ENCODE peak calls at places on chromosomes 12 and 14, in four cellular contexts. One of them, this sample, is unnamed.

GRCh38 chr12:123237646-123238329 is 4.6 kb downstream of the MTRFR start:
- DNase-seq in A549: peak; percentile 75
- DNase-seq in caudate nucleus: no peak
- DNase-seq in fibroblast of lung: peak; percentile 50
- DNase-seq in this sample: peak; percentile 75

GRCh38 chr14:55129428-55130193 is 559 bp downstream of the LGALS3 start:
- DNase-seq in A549: peak; percentile 72
- DNase-seq in caudate nucleus: no peak
- DNase-seq in fibroblast of lung: peak; percentile 71
- DNase-seq in this sample: peak; percentile 45

GRCh38 chr14:105197274-105197673 is 16.2 kb upstream of the NUDT14 start:
- DNase-seq in A549: peak; percentile 47
- DNase-seq in caudate nucleus: no peak
- DNase-seq in fibroblast of lung: peak; percentile 25
- DNase-seq in this sample: no peak

GRCh38 chr12:49227701-49228100 is 37.2 kb upstream of the TUBA1C start:
- DNase-seq in A549: no peak
- DNase-seq in caudate nucleus: no peak
- DNase-seq in fibroblast of lung: no peak
- DNase-seq in this sample: no peak

GRCh38 chr12:49331360-49332222 is 5.4 kb downstream of the C1QL4 start:
- DNase-seq in A549: peak; percentile 83
- DNase-seq in caudate nucleus: peak; percentile 36
- DNase-seq in fibroblast of lung: peak; percentile 67
- DNase-seq in this sample: no peak

GRCh38 chr12:16807731-16808130 is 201.8 kb upstream of the LMO3 start:
- DNase-seq in A549: no peak
- DNase-seq in caudate nucleus: no peak
- DNase-seq in fibroblast of lung: no peak
- DNase-seq in this sample: no peak

GRCh38 chr14:23359167-23359626 is 5.8 kb downstream of the EFS start:
- DNase-seq in A549: no peak
- DNase-seq in caudate nucleus: no peak
- DNase-seq in fibroblast of lung: no peak
- DNase-seq in this sample: no peak

GRCh38 chr14:57866199-57866755 is 385 bp upstream of the SLC35F4 start:
- DNase-seq in A549: no peak
- DNase-seq in caudate nucleus: no peak
- DNase-seq in fibroblast of lung: no peak
- DNase-seq in this sample: no peak

GRCh38 chr12:42590324-42590934 is 883 bp upstream of the PRICKLE1 start:
- DNase-seq in A549: peak; percentile 35
- DNase-seq in caudate nucleus: no peak
- DNase-seq in fibroblast of lung: peak; percentile 40
- DNase-seq in this sample: no peak

GRCh38 chr12:14961466-14962155 is at the start of gene ARHGDIB:
- DNase-seq in A549: no peak
- DNase-seq in caudate nucleus: no peak
- DNase-seq in fibroblast of lung: no peak
- DNase-seq in this sample: peak; percentile 68

GRCh38 chr14:93073833-93074769 is 41.6 kb downstream of the ITPK1 start:
- DNase-seq in A549: no peak
- DNase-seq in caudate nucleus: no peak
- DNase-seq in fibroblast of lung: peak; percentile 37
- DNase-seq in this sample: no peak

GRCh38 chr12:8519208-8519607 is 5.9 kb downstream of the CLEC4D start:
- DNase-seq in A549: no peak
- DNase-seq in caudate nucleus: no peak
- DNase-seq in fibroblast of lung: no peak
- DNase-seq in this sample: no peak

GRCh38 chr12:132327351-132328171 is 1.8 kb downstream of the GALNT9 start:
- DNase-seq in A549: peak; percentile 48
- DNase-seq in caudate nucleus: peak; percentile 37
- DNase-seq in fibroblast of lung: peak; percentile 90
- DNase-seq in this sample: no peak

GRCh38 chr12:94059394-94060368 is 88.7 kb upstream of the PLXNC1 start:
- DNase-seq in A549: no peak
- DNase-seq in caudate nucleus: no peak
- DNase-seq in fibroblast of lung: no peak
- DNase-seq in this sample: no peak

GRCh38 chr14:61379639-61380184 is 58.3 kb downstream of the PRKCH start:
- DNase-seq in A549: no peak
- DNase-seq in caudate nucleus: no peak
- DNase-seq in fibroblast of lung: no peak
- DNase-seq in this sample: no peak

GRCh38 chr12:110546339-110546738 is 36.8 kb downstream of the PPTC7 start:
- DNase-seq in A549: peak; percentile 28
- DNase-seq in caudate nucleus: no peak
- DNase-seq in fibroblast of lung: peak; percentile 96
- DNase-seq in this sample: no peak

GRCh38 chr14:78785265-78785664 is 615.1 kb downstream of the NRXN3 start:
- DNase-seq in A549: no peak
- DNase-seq in caudate nucleus: no peak
- DNase-seq in fibroblast of lung: no peak
- DNase-seq in this sample: no peak

GRCh38 chr12:45669093-45669492 is 60.4 kb upstream of the ARID2 start:
- DNase-seq in A549: no peak
- DNase-seq in caudate nucleus: no peak
- DNase-seq in fibroblast of lung: peak; percentile 7
- DNase-seq in this sample: no peak

GRCh38 chr12:6961278-6961694 is 9.2 kb downstream of the PHB2 start:
- DNase-seq in A549: no peak
- DNase-seq in caudate nucleus: peak; percentile 52
- DNase-seq in fibroblast of lung: peak; percentile 61
- DNase-seq in this sample: peak; percentile 74

GRCh38 chr14:71497645-71498086 is 434.6 kb upstream of the RGS6 start:
- DNase-seq in A549: no peak
- DNase-seq in caudate nucleus: no peak
- DNase-seq in fibroblast of lung: peak; percentile 87
- DNase-seq in this sample: no peak

GRCh38 chr12:98406378-98406777 is 109.0 kb upstream of the TMPO start:
- DNase-seq in A549: no peak
- DNase-seq in caudate nucleus: no peak
- DNase-seq in fibroblast of lung: no peak
- DNase-seq in this sample: no peak

GRCh38 chr14:81401420-81402122 is 1.4 kb upstream of the STON2 start:
- DNase-seq in A549: peak; percentile 33
- DNase-seq in caudate nucleus: no peak
- DNase-seq in fibroblast of lung: peak; percentile 97
- DNase-seq in this sample: no peak

GRCh38 chr12:108017658-108018057 is 111.4 kb upstream of the WSCD2 start:
- DNase-seq in A549: no peak
- DNase-seq in caudate nucleus: no peak
- DNase-seq in fibroblast of lung: no peak
- DNase-seq in this sample: no peak

GRCh38 chr12:112424126-112424525 is 5.4 kb downstream of the PTPN11 start:
- DNase-seq in A549: no peak
- DNase-seq in caudate nucleus: no peak
- DNase-seq in fibroblast of lung: no peak
- DNase-seq in this sample: no peak

GRCh38 chr14:94690486-94690885 is 78.3 kb downstream of the SERPINA3 start:
- DNase-seq in A549: no peak
- DNase-seq in caudate nucleus: no peak
- DNase-seq in fibroblast of lung: no peak
- DNase-seq in this sample: no peak

GRCh38 chr14:101665478-101666078 is 95.9 kb upstream of the PPP2R5C start:
- DNase-seq in A549: peak; percentile 80
- DNase-seq in caudate nucleus: no peak
- DNase-seq in fibroblast of lung: peak; percentile 43
- DNase-seq in this sample: peak; percentile 1

GRCh38 chr14:20836668-20837338 is 34.2 kb upstream of the RNASE1 start:
- DNase-seq in A549: peak; percentile 82
- DNase-seq in caudate nucleus: no peak
- DNase-seq in fibroblast of lung: peak; percentile 5
- DNase-seq in this sample: no peak

GRCh38 chr12:30989754-30990153 is 63.2 kb downstream of the TSPAN11 start:
- DNase-seq in A549: peak; percentile 41
- DNase-seq in caudate nucleus: no peak
- DNase-seq in fibroblast of lung: peak; percentile 3
- DNase-seq in this sample: no peak

GRCh38 chr14:40674503-40674902 is 932.2 kb upstream of the LRFN5 start:
- DNase-seq in A549: no peak
- DNase-seq in caudate nucleus: no peak
- DNase-seq in fibroblast of lung: no peak
- DNase-seq in this sample: no peak

GRCh38 chr14:93893550-93894329 is 33.4 kb upstream of the FAM181A start:
- DNase-seq in A549: no peak
- DNase-seq in caudate nucleus: no peak
- DNase-seq in fibroblast of lung: no peak
- DNase-seq in this sample: no peak

GRCh38 chr12:127324681-127325080 is 942.3 kb upstream of the TMEM132C start:
- DNase-seq in A549: no peak
- DNase-seq in caudate nucleus: no peak
- DNase-seq in fibroblast of lung: no peak
- DNase-seq in this sample: no peak

GRCh38 chr14:67618617-67619063 is 1.1 kb upstream of the ARG2 start:
- DNase-seq in A549: peak; percentile 76
- DNase-seq in caudate nucleus: no peak
- DNase-seq in fibroblast of lung: peak; percentile 71
- DNase-seq in this sample: no peak

GRCh38 chr12:54463484-54463883 is 9.9 kb downstream of the GTSF1 start:
- DNase-seq in A549: no peak
- DNase-seq in caudate nucleus: no peak
- DNase-seq in fibroblast of lung: no peak
- DNase-seq in this sample: no peak

GRCh38 chr14:102644523-102644922 is 52.1 kb downstream of the RCOR1 start:
- DNase-seq in A549: no peak
- DNase-seq in caudate nucleus: no peak
- DNase-seq in fibroblast of lung: no peak
- DNase-seq in this sample: no peak

GRCh38 chr14:105255021-105255507 is 6.7 kb downstream of the BTBD6 start:
- DNase-seq in A549: no peak
- DNase-seq in caudate nucleus: no peak
- DNase-seq in fibroblast of lung: peak; percentile 34
- DNase-seq in this sample: no peak

GRCh38 chr14:76948213-76948947 is 80.1 kb downstream of the IRF2BPL start:
- DNase-seq in A549: no peak
- DNase-seq in caudate nucleus: no peak
- DNase-seq in fibroblast of lung: no peak
- DNase-seq in this sample: no peak

GRCh38 chr14:76950043-76951020 is 78.2 kb downstream of the IRF2BPL start:
- DNase-seq in A549: no peak
- DNase-seq in caudate nucleus: no peak
- DNase-seq in fibroblast of lung: peak; percentile 81
- DNase-seq in this sample: no peak

GRCh38 chr14:76947078-76947837 is 81.2 kb downstream of the IRF2BPL start:
- DNase-seq in A549: peak; percentile 95
- DNase-seq in caudate nucleus: peak; percentile 89
- DNase-seq in fibroblast of lung: peak; percentile 92
- DNase-seq in this sample: peak; percentile 68

GRCh38 chr14:76947838-76948184 is 80.7 kb downstream of the IRF2BPL start:
- DNase-seq in A549: no peak
- DNase-seq in caudate nucleus: no peak
- DNase-seq in fibroblast of lung: no peak
- DNase-seq in this sample: no peak

DNA sequence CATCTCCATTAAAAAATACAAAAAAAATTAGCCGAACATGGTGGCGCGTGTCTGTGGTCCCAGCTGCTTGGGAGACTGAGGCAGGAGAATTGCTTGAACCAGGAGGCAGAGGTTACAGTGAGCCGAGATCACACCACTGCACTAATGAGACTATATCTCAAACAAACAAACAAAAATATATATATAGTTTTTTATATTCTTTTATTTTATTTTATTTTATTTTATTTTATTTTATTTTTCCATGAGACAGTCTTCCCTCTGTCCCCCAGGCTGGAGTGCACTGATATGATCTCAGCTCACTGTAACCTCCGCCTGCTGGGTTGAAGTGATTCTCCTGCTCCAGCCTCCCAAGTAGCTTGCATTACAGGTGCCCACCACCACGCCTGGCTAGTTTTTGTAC is 79.5 kb downstream of the IRF2BPL start:
- DNase-seq in A549: no peak
- DNase-seq in caudate nucleus: no peak
- DNase-seq in fibroblast of lung: no peak
- DNase-seq in this sample: no peak
- H3K27ac ChIP-seq in A549: peak overlapping the region; percentile 96
- H3K27ac ChIP-seq in caudate nucleus: no peak overlapping the region
- H3K27ac ChIP-seq in fibroblast of lung: no peak overlapping the region
- H3K27ac ChIP-seq in this sample: no peak overlapping the region

GRCh38 chr12:116347265-116347664 is 69.8 kb upstream of the MED13L start:
- DNase-seq in A549: no peak
- DNase-seq in caudate nucleus: no peak
- DNase-seq in fibroblast of lung: no peak
- DNase-seq in this sample: no peak

GRCh38 chr12:116346751-116347150 is 69.3 kb upstream of the MED13L start:
- DNase-seq in A549: peak; percentile 58
- DNase-seq in caudate nucleus: no peak
- DNase-seq in fibroblast of lung: peak; percentile 89
- DNase-seq in this sample: no peak

GRCh38 chr12:116343331-116343884 is 65.9 kb upstream of the MED13L start:
- DNase-seq in A549: no peak
- DNase-seq in caudate nucleus: no peak
- DNase-seq in fibroblast of lung: no peak
- DNase-seq in this sample: no peak

DNA sequence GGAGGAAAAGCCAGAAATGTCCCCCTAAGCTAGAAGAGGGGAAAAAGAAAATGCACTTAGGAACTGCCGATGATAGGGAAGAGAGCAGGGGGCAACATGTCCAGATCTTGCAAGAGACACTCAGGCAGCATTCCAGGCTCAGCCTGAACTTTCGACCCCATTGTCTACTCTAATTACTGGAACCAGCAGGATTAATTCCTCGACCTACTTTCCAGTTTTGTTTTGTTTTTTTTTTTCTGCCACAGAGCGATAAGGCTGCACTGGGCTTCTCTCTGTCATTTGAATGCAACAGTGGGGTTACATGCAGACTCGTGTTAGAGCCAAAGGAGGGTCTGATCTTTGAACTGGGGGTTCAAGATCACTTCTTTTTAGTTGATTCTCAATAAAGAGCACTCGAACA is 68.7 kb upstream of the MED13L start:
- DNase-seq in A549: no peak
- DNase-seq in caudate nucleus: no peak
- DNase-seq in fibroblast of lung: peak; percentile 58
- DNase-seq in this sample: no peak
- H3K27ac ChIP-seq in A549: peak overlapping the region; percentile 3
- H3K27ac ChIP-seq in caudate nucleus: no peak overlapping the region
- H3K27ac ChIP-seq in fibroblast of lung: no peak overlapping the region
- H3K27ac ChIP-seq in this sample: no peak overlapping the region

DNA sequence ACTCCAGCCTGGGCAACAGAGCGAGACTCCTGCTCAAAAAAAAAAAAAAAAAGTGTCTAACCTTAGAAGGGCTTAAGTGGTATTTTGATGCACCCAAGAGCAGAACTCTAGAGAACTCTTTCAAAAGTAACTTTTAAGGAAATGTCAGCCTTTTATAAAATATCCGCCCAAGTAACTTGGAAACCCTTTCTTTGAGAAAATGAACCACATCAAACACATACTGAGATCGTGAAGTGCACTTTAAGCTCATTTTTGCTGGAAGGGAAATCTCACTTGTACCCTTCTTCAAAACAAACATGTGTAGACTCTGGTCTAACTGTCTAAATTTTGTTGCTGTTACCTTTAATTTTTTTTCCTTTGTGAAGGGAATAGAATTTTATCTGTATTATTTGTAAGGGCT is 5.5 kb downstream of the C12orf56 start:
- DNase-seq in A549: no peak
- DNase-seq in caudate nucleus: no peak
- DNase-seq in fibroblast of lung: no peak
- DNase-seq in this sample: no peak
- H3K27ac ChIP-seq in A549: no peak overlapping the region
- H3K27ac ChIP-seq in caudate nucleus: no peak overlapping the region
- H3K27ac ChIP-seq in fibroblast of lung: no peak overlapping the region
- H3K27ac ChIP-seq in this sample: peak overlapping the region; percentile 56

GRCh38 chr14:32329690-32330290 is 692 bp downstream of the AKAP6 start:
- DNase-seq in A549: no peak
- DNase-seq in caudate nucleus: no peak
- DNase-seq in fibroblast of lung: no peak
- DNase-seq in this sample: no peak
- H3K27ac ChIP-seq in A549: no peak overlapping the region
- H3K27ac ChIP-seq in caudate nucleus: peak overlapping the region; percentile 90
- H3K27ac ChIP-seq in fibroblast of lung: no peak overlapping the region
- H3K27ac ChIP-seq in this sample: no peak overlapping the region